ENCODE peak calls at places on chromosomes 16 and 17, in eight cellular contexts. D is psoas muscle, L is dorsolateral prefrontal cortex, Y is fibroblast of pulmonary artery, A is A673, R is AG10803, Z is GM23338, K is esophagus squamous epithelium. H is an unnamed sample.

GRCh38 chr16:73124097-73124652 is 76.2 kb upstream of the ZFHX3 start:
- DNase-seq in D (no peak), L (no peak), R (no peak), Y (peak; percentile 25), Z (no peak), K (no peak), A (peak; percentile 45), H (peak; percentile 27)

GRCh38 chr17:21253646-21254441 is 634 bp upstream of the NATD1 start:
- DNase-seq in L (no peak), Z (no peak), Y (no peak), A (no peak), D (no peak), K (no peak), R (no peak), H (no peak)

GRCh38 chr16:50246299-50247122 is 19.8 kb upstream of the ADCY7 start:
- DNase-seq in R (no peak), Y (no peak), K (no peak), A (no peak), D (no peak), L (no peak), Z (peak; percentile 66), H (no peak)

GRCh38 chr17:45907720-45908395 is 13.5 kb downstream of the MAPT start:
- DNase-seq in L (peak; percentile 58), R (no peak), D (no peak), K (no peak), Z (no peak), A (no peak), Y (no peak), H (no peak)

GRCh38 chr16:85420501-85421337 is 192.4 kb upstream of the GSE1 start:
- DNase-seq in K (no peak), Z (peak; percentile 69), R (peak; percentile 25), D (peak; percentile 71), A (peak; percentile 73), L (no peak), Y (peak; percentile 58), H (peak; percentile 53)

GRCh38 chr17:10733666-10734065 is 3.8 kb upstream of the TMEM220 start:
- DNase-seq in Z (no peak), A (no peak), K (no peak), Y (no peak), D (no peak), R (no peak), L (no peak), H (no peak)

GRCh38 chr16:993731-994130 is 12.2 kb downstream of the SOX8 start:
- DNase-seq in A (no peak), K (no peak), Z (no peak), Y (no peak), R (no peak), L (no peak), D (no peak), H (no peak)

GRCh38 chr17:63113167-63113566 is 147.1 kb downstream of the TANC2 start:
- DNase-seq in K (no peak), Z (peak; percentile 61), Y (peak; percentile 23), L (no peak), D (no peak), A (peak; percentile 31), R (no peak), H (peak; percentile 29)

GRCh38 chr17:80331820-80332219 is 71.2 kb downstream of the RNF213 start:
- DNase-seq in A (no peak), K (no peak), D (no peak), Z (no peak), R (no peak), Y (no peak), L (no peak), H (no peak)

GRCh38 chr17:81814748-81815645 is 11.0 kb downstream of the GCGR start:
- DNase-seq in D (no peak), Z (no peak), A (no peak), L (no peak), Y (no peak), R (no peak), K (no peak), H (no peak)

GRCh38 chr17:81329279-81329926 is 34.3 kb upstream of the SLC38A10 start:
- DNase-seq in A (no peak), D (peak; percentile 95), L (no peak), Y (peak; percentile 78), R (peak; percentile 82), Z (peak; percentile 68), K (peak; percentile 46), H (peak; percentile 85)

GRCh38 chr16:88967800-88968588 is 9.0 kb downstream of the CBFA2T3 start:
- DNase-seq in R (no peak), Z (no peak), L (no peak), A (no peak), Y (no peak), D (peak; percentile 7), K (peak; percentile 28), H (no peak)

GRCh38 chr17:82956146-82956725 is 116.4 kb upstream of the ZNF750 start:
- DNase-seq in L (no peak), A (no peak), Z (no peak), D (peak; percentile 9), K (no peak), R (no peak), Y (no peak), H (no peak)

GRCh38 chr16:78684040-78684611 is 584.7 kb downstream of the WWOX start:
- DNase-seq in Z (no peak), A (peak; percentile 2), D (peak; percentile 84), K (no peak), R (peak; percentile 95), L (no peak), Y (peak; percentile 86), H (peak; percentile 89)

GRCh38 chr16:85822145-85822544 is 22.6 kb downstream of the COX4I1 start:
- DNase-seq in R (no peak), K (no peak), A (no peak), Z (no peak), Y (no peak), D (no peak), L (peak; percentile 23), H (no peak)

GRCh38 chr16:66478733-66479511 is 51.8 kb downstream of the BEAN1 start:
- DNase-seq in Y (peak; percentile 62), Z (peak; percentile 88), A (peak; percentile 71), R (peak; percentile 54), D (peak; percentile 73), K (no peak), L (peak; percentile 68), H (peak; percentile 70)

GRCh38 chr16:28898942-28899341 is 20.7 kb downstream of the ATP2A1 start:
- DNase-seq in Z (no peak), D (no peak), K (no peak), R (no peak), L (no peak), A (no peak), Y (no peak), H (no peak)

GRCh38 chr16:1520461-1520860 is 13.0 kb upstream of the TMEM204 start:
- DNase-seq in D (no peak), R (no peak), Y (no peak), A (no peak), Z (no peak), K (no peak), L (no peak), H (no peak)

GRCh38 chr16:28292731-28293588 is 635 bp downstream of the SBK1 start:
- DNase-seq in L (no peak), Y (no peak), D (no peak), A (peak; percentile 38), K (no peak), R (no peak), Z (peak; percentile 94), H (no peak)

GRCh38 chr16:31089199-31089598 is 456 bp upstream of the PRSS53 start:
- DNase-seq in Z (no peak), Y (no peak), A (no peak), D (no peak), R (no peak), L (no peak), K (no peak), H (no peak)

DNA sequence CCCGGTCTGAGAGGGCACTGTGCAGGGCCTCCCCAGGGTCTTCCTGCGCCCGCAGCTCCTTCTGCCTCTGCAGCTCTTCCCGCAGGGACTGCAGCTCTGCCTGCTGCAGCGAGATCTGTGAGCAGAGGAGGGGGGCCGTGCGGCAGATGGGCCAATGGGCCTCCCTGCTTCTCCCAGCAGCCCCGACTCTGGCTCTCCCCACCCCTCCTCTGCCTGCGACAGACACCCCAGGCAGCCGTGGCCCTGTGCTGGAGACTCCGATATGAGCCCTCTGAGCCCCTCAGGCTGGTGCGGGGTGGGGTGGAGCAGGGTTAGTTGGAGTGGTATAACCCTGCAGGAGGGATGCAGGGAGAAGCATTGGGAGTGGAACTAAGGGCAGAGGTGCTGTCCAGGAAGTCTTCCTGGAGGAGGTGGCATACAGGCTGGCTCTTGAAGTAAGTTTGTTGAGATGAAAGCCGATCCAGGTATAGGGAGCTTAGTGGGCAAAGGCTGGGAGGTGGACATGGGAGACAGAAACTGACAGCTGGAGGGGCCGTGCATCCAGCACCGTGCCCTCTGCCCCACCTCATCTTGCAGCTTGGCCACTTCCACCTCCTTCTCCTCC is 5.0 kb downstream of the THOC6 start:
- DNase-seq in K (no peak), A (no peak), D (no peak), R (no peak), Y (no peak), Z (peak; percentile 42), L (no peak), H (no peak)
- H3K4me3 ChIP-seq in K (no peak overlapping the region), A (no peak overlapping the region), D (peak overlapping the region; percentile 28), R (no peak overlapping the region), Y (no peak overlapping the region), Z (peak overlapping the region; percentile 17), L (peak overlapping the region; percentile 47), H (no peak overlapping the region)

GRCh38 chr17:51298508-51299371 is 38.4 kb downstream of the UTP18 start:
- DNase-seq in L (no peak), R (peak; percentile 56), D (no peak), Y (peak; percentile 66), K (no peak), A (peak; percentile 68), Z (peak; percentile 83), H (peak; percentile 65)
- TF ChIP-seq CTCF in L (peak; percentile 61), R (peak; percentile 92), D (peak; percentile 47), Y (peak; percentile 87), K (peak; percentile 58), A (peak; percentile 82), Z (peak; percentile 90), H (peak; percentile 71)

GRCh38 chr16:58046936-58047335 is 21.4 kb downstream of the MMP15 start:
- DNase-seq in K (no peak), D (no peak), A (no peak), Y (no peak), Z (no peak), R (no peak), L (no peak), H (no peak)
- H3K4me3 ChIP-seq in K (no peak overlapping the region), D (no peak overlapping the region), A (no peak overlapping the region), Y (no peak overlapping the region), Z (no peak overlapping the region), R (no peak overlapping the region), L (no peak overlapping the region), H (no peak overlapping the region)

GRCh38 chr17:16585796-16586195 is 16.8 kb upstream of the ZNF287 start:
- DNase-seq in Z (no peak), K (no peak), A (no peak), D (no peak), L (no peak), Y (peak; percentile 21), R (peak; percentile 44), H (no peak)

GRCh38 chr17:16584273-16584995 is 15.4 kb upstream of the ZNF287 start:
- DNase-seq in K (peak; percentile 21), D (peak; percentile 95), A (peak; percentile 95), L (peak; percentile 95), Y (peak; percentile 90), Z (peak; percentile 95), R (peak; percentile 86), H (peak; percentile 88)

GRCh38 chr17:16583781-16584180 is 14.8 kb upstream of the ZNF287 start:
- DNase-seq in D (no peak), A (no peak), R (no peak), L (no peak), K (no peak), Y (no peak), Z (no peak), H (no peak)

GRCh38 chr17:16593356-16594102 is 24.5 kb upstream of the ZNF287 start:
- DNase-seq in D (no peak), L (no peak), K (no peak), R (peak; percentile 34), A (no peak), Z (no peak), Y (peak; percentile 50), H (peak; percentile 59)

GRCh38 chr17:16589097-16589969 is 20.3 kb upstream of the ZNF287 start:
- DNase-seq in Z (peak; percentile 95), K (peak; percentile 19), Y (peak; percentile 88), L (peak; percentile 94), D (peak; percentile 92), R (peak; percentile 79), A (peak; percentile 93), H (peak; percentile 87)
- TF ChIP-seq CTCF in Z (peak; percentile 98), K (peak; percentile 97), Y (peak; percentile 94), L (peak; percentile 100), D (peak; percentile 99), R (peak; percentile 92), A (peak; percentile 98), H (peak; percentile 99)